ENCODE peak calls at places on chromosomes 4 and X, in eight cellular contexts. J is cardiac muscle cell; U is kidney glomerular epithelial cell; Q is activated CD4-positive, alpha-beta T cell treated with anti-CD3 and anti-CD28 coated beads, Interleukin-2, amount 50 U/mL, for 4 hours; I is GM04504; S is NB4; R is LoVo; B is mammary epithelial cell. W is an unnamed sample.

GRCh38 chr4:2871911-2872310 is 28.3 kb downstream of the ADD1 start:
- DNase-seq in J (no peak), U (no peak), Q (no peak), I (no peak), S (peak), R (no peak), B (no peak), W (no peak)

GRCh38 chrX:95059909-95060308 is 1385.9 kb downstream of the FAM133A start:
- DNase-seq in J (no peak), U (no peak), Q (no peak), I (no peak), S (no peak), R (no peak), B (no peak), W (no peak)

GRCh38 chr4:141702472-141703182 is 66.2 kb downstream of the IL15 start:
- DNase-seq in J (peak), U (no peak), Q (no peak), I (no peak), S (peak), R (no peak), B (no peak), W (no peak)

GRCh38 chrX:122582280-122582679 is 601.8 kb upstream of the GRIA3 start:
- DNase-seq in J (no peak), U (no peak), Q (no peak), I (no peak), S (no peak), R (no peak), B (peak), W (no peak)

GRCh38 chr4:185713272-185713671 is 98.7 kb downstream of the SORBS2 start:
- DNase-seq in J (peak), U (no peak), Q (no peak), I (no peak), S (no peak), R (peak), B (peak), W (no peak)

GRCh38 chrX:55759478-55759877 is 41.9 kb downstream of the RRAGB start:
- DNase-seq in J (no peak), U (no peak), Q (no peak), I (no peak), S (no peak), R (no peak), B (no peak), W (no peak)

GRCh38 chr4:22906046-22906445 is 213.3 kb downstream of the GBA3 start:
- DNase-seq in J (no peak), U (no peak), Q (no peak), I (no peak), S (no peak), R (no peak), B (no peak), W (no peak)

GRCh38 chrX:91331476-91331875 is 103.2 kb upstream of the PABPC5 start:
- DNase-seq in J (no peak), U (no peak), Q (no peak), I (no peak), S (no peak), R (no peak), B (no peak), W (no peak)

GRCh38 chrX:81414630-81415029 is 212.7 kb downstream of the SH3BGRL start:
- DNase-seq in J (peak), U (no peak), Q (no peak), I (no peak), S (peak), R (no peak), B (no peak), W (no peak)

GRCh38 chrX:72045552-72046277 is 86.0 kb downstream of the RTL5 start:
- DNase-seq in J (no peak), U (peak), Q (no peak), I (no peak), S (no peak), R (no peak), B (peak), W (no peak)

GRCh38 chr4:120870279-120870673 is 52.2 kb downstream of the PRDM5 start:
- DNase-seq in J (no peak), U (no peak), Q (no peak), I (no peak), S (no peak), R (no peak), B (no peak), W (no peak)

GRCh38 chr4:188691811-188692210 is 552.6 kb downstream of the TRIML1 start:
- DNase-seq in J (no peak), U (no peak), Q (no peak), I (no peak), S (no peak), R (no peak), B (no peak), W (no peak)

GRCh38 chr4:110514889-110515479 is 39.0 kb downstream of the ENPEP start:
- DNase-seq in J (peak), U (peak), Q (no peak), I (no peak), S (peak), R (peak), B (peak), W (peak)

GRCh38 chrX:99172958-99173357 is 1237.1 kb downstream of the PCDH19 start:
- DNase-seq in J (no peak), U (no peak), Q (no peak), I (no peak), S (no peak), R (no peak), B (no peak), W (no peak)

GRCh38 chr4:1798530-1799363 is 5.7 kb downstream of the FGFR3 start:
- DNase-seq in J (no peak), U (no peak), Q (no peak), I (no peak), S (no peak), R (no peak), B (no peak), W (no peak)

GRCh38 chrX:15468036-15468435 is 25.1 kb downstream of the PIR start:
- DNase-seq in J (peak), U (no peak), Q (no peak), I (no peak), S (peak), R (no peak), B (peak), W (no peak)

GRCh38 chrX:152637649-152638442 is at the start of gene GABRQ:
- DNase-seq in J (peak), U (no peak), Q (no peak), I (no peak), S (peak), R (no peak), B (no peak), W (peak)

GRCh38 chr4:8607603-8608481 is 15.3 kb downstream of the CPZ start:
- DNase-seq in J (peak), U (no peak), Q (peak), I (no peak), S (peak), R (no peak), B (no peak), W (no peak)

GRCh38 chr4:12041828-12042227 is 613.1 kb upstream of the HS3ST1 start:
- DNase-seq in J (peak), U (no peak), Q (no peak), I (no peak), S (peak), R (no peak), B (peak), W (no peak)

GRCh38 chrX:53481093-53481492 is 46.9 kb upstream of the HSD17B10 start:
- DNase-seq in J (no peak), U (no peak), Q (no peak), I (no peak), S (peak), R (no peak), B (no peak), W (no peak)

GRCh38 chrX:86171366-86171765 is 23.1 kb downstream of the DACH2 start:
- DNase-seq in J (peak), U (no peak), Q (no peak), I (peak), S (peak), R (no peak), B (peak), W (no peak)

GRCh38 chr4:88628746-88629145 is 36.5 kb downstream of the HERC3 start:
- DNase-seq in J (no peak), U (no peak), Q (no peak), I (no peak), S (no peak), R (no peak), B (no peak), W (no peak)

GRCh38 chrX:38754102-38754790 is 47.0 kb upstream of the MID1IP1 start:
- DNase-seq in J (peak), U (peak), Q (peak), I (peak), S (peak), R (peak), B (peak), W (no peak)

GRCh38 chrX:20715176-20715575 is 448.5 kb upstream of the RPS6KA3 start:
- DNase-seq in J (no peak), U (no peak), Q (no peak), I (no peak), S (no peak), R (no peak), B (no peak), W (no peak)

GRCh38 chr4:25658357-25658771 is 2.7 kb downstream of the SLC34A2 start:
- DNase-seq in J (no peak), U (no peak), Q (no peak), I (no peak), S (no peak), R (no peak), B (no peak), W (no peak)

GRCh38 chr4:54541426-54542118 is 116.2 kb upstream of the KIT start:
- DNase-seq in J (peak), U (no peak), Q (no peak), I (no peak), S (no peak), R (no peak), B (no peak), W (no peak)

GRCh38 chr4:123824524-123824923 is 427.9 kb downstream of the SPRY1 start:
- DNase-seq in J (no peak), U (no peak), Q (no peak), I (no peak), S (no peak), R (no peak), B (no peak), W (no peak)

GRCh38 chr4:39698424-39699009 is 581 bp downstream of the UBE2K start:
- DNase-seq in J (peak), U (no peak), Q (peak), I (no peak), S (peak), R (no peak), B (peak), W (no peak)

GRCh38 chr4:170127758-170128157 is 38.0 kb upstream of the AADAT start:
- DNase-seq in J (no peak), U (no peak), Q (no peak), I (no peak), S (no peak), R (no peak), B (no peak), W (no peak)

GRCh38 chr4:185256444-185256843 is 47.0 kb downstream of the SNX25 start:
- DNase-seq in J (peak), U (peak), Q (no peak), I (no peak), S (no peak), R (no peak), B (peak), W (no peak)

GRCh38 chr4:40134206-40134917 is 62.5 kb upstream of the RHOH start:
- DNase-seq in J (no peak), U (no peak), Q (no peak), I (no peak), S (no peak), R (no peak), B (no peak), W (no peak)

GRCh38 chr4:153909672-153910071 is 120.8 kb upstream of the SFRP2 start:
- DNase-seq in J (no peak), U (peak), Q (no peak), I (no peak), S (no peak), R (no peak), B (no peak), W (no peak)

GRCh38 chr4:53169695-53170617 is 195.9 kb downstream of the SCFD2 start:
- DNase-seq in J (no peak), U (no peak), Q (no peak), I (no peak), S (no peak), R (no peak), B (no peak), W (no peak)

GRCh38 chr4:16075061-16075460 is 8.8 kb downstream of the PROM1 start:
- DNase-seq in J (no peak), U (peak), Q (no peak), I (no peak), S (no peak), R (no peak), B (no peak), W (no peak)